ENCODE peak calls at places on chromosomes 5 and 9, in nine cellular contexts. I is fibroblast of the conjunctiva; Z is activated naive CD4-positive, alpha-beta T cell treated with Interleukin-2 at 50 U/mL for 16 hours; O is Daoy; K is dorsolateral prefrontal cortex; N is GDM1; E is fibroblast of lung; J is EL; H is pons. T is an unnamed sample.

GRCh38 chr5:177426566-177427210 is at the start of gene GRK6:
- DNase-seq in N (no peak), I (no peak), O (peak), H (no peak), E (no peak), Z (peak), J (peak), K (no peak), T (no peak)

GRCh38 chr5:174418809-174419522 is 305.4 kb upstream of the MSX2 start:
- DNase-seq in Z (no peak), I (no peak), H (no peak), N (no peak), O (peak), K (no peak), J (no peak), E (no peak), T (no peak)

GRCh38 chr9:71737455-71737854 is 30.9 kb downstream of the CEMIP2 start:
- DNase-seq in N (no peak), K (no peak), Z (no peak), E (peak), H (no peak), I (no peak), J (peak), O (peak), T (no peak)

GRCh38 chr9:70262948-70263347 is 4.2 kb downstream of the SMC5 start:
- DNase-seq in I (no peak), H (no peak), K (no peak), O (no peak), N (no peak), J (no peak), Z (no peak), E (peak), T (no peak)

GRCh38 chr5:174222891-174223290 is 177.4 kb downstream of the NSG2 start:
- DNase-seq in K (no peak), J (no peak), N (no peak), Z (no peak), O (no peak), H (no peak), I (no peak), E (no peak), T (no peak)

GRCh38 chr5:131270809-131271208 is 7.0 kb downstream of the CDC42SE2 start:
- DNase-seq in H (no peak), E (peak), Z (no peak), O (peak), K (no peak), N (no peak), I (no peak), J (peak), T (no peak)

GRCh38 chr9:125398243-125398642 is 136.6 kb downstream of the GAPVD1 start:
- DNase-seq in K (no peak), Z (no peak), N (no peak), I (no peak), O (no peak), E (no peak), H (no peak), J (no peak), T (no peak)

GRCh38 chr9:133429216-133429613 is 7.0 kb downstream of the ADAMTS13 start:
- DNase-seq in Z (no peak), E (no peak), K (no peak), I (no peak), H (no peak), O (no peak), N (no peak), J (no peak), T (no peak)

GRCh38 chr5:149829954-149830353 is 99.8 kb downstream of the PPARGC1B start:
- DNase-seq in E (no peak), Z (no peak), I (no peak), J (no peak), H (no peak), K (no peak), N (no peak), O (no peak), T (no peak)

GRCh38 chr9:136156216-136157120 is 37.8 kb upstream of the TMEM250 start:
- DNase-seq in H (no peak), N (no peak), O (no peak), Z (no peak), I (no peak), J (no peak), K (no peak), E (no peak), T (no peak)

T was measured in GM04503.